ENCODE peak calls at places on chromosomes 2 and 18, in seven cellular contexts. One of them, this sample, is unnamed.
A peak's percentile ranks its signal among the peaks of the same experiment; 100 is the strongest.

GRCh38 chr2:48906640-48907039 is 151.1 kb upstream of the LHCGR start:
- DNase-seq in NCI-H2171 treated with DMSO at 0.1 percent for 48 hours: no peak
- DNase-seq in WTC11: no peak
- DNase-seq in nephron progenitor cell: no peak
- DNase-seq in breast epithelium: no peak
- DNase-seq in fibroblast of gingiva: no peak
- DNase-seq in activated T-cell treated with anti-CD3 and anti-CD28 coated beads, Interleukin-2, amount 50 U/mL, for 72 hours: no peak
- DNase-seq in this sample: no peak

GRCh38 chr2:176960736-176961135 is 251.9 kb upstream of the HNRNPA3 start:
- DNase-seq in fibroblast of gingiva: no peak
- DNase-seq in breast epithelium: no peak
- DNase-seq in WTC11: no peak
- DNase-seq in NCI-H2171 treated with DMSO at 0.1 percent for 48 hours: no peak
- DNase-seq in activated T-cell treated with anti-CD3 and anti-CD28 coated beads, Interleukin-2, amount 50 U/mL, for 72 hours: no peak
- DNase-seq in nephron progenitor cell: peak; percentile 17
- DNase-seq in this sample: no peak

GRCh38 chr18:34329840-34330239 is 105.1 kb upstream of the NOL4 start:
- DNase-seq in breast epithelium: no peak
- DNase-seq in nephron progenitor cell: no peak
- DNase-seq in activated T-cell treated with anti-CD3 and anti-CD28 coated beads, Interleukin-2, amount 50 U/mL, for 72 hours: no peak
- DNase-seq in WTC11: no peak
- DNase-seq in NCI-H2171 treated with DMSO at 0.1 percent for 48 hours: no peak
- DNase-seq in fibroblast of gingiva: no peak
- DNase-seq in this sample: no peak

GRCh38 chr18:48942554-48943261 is 8.1 kb downstream of the SMAD7 start:
- DNase-seq in activated T-cell treated with anti-CD3 and anti-CD28 coated beads, Interleukin-2, amount 50 U/mL, for 72 hours: no peak
- DNase-seq in NCI-H2171 treated with DMSO at 0.1 percent for 48 hours: no peak
- DNase-seq in WTC11: no peak
- DNase-seq in fibroblast of gingiva: peak; percentile 76
- DNase-seq in breast epithelium: no peak
- DNase-seq in nephron progenitor cell: peak; percentile 60
- DNase-seq in this sample: no peak

GRCh38 chr2:24123212-24124002 is at the start of the genes FAM228B and PFN4:
- DNase-seq in NCI-H2171 treated with DMSO at 0.1 percent for 48 hours: peak; percentile 83
- DNase-seq in nephron progenitor cell: peak; percentile 83
- DNase-seq in activated T-cell treated with anti-CD3 and anti-CD28 coated beads, Interleukin-2, amount 50 U/mL, for 72 hours: peak; percentile 85
- DNase-seq in fibroblast of gingiva: peak; percentile 87
- DNase-seq in breast epithelium: peak; percentile 81
- DNase-seq in WTC11: peak; percentile 73
- DNase-seq in this sample: no peak

GRCh38 chr2:67950018-67950417 is 112.8 kb downstream of the C1D start:
- DNase-seq in nephron progenitor cell: no peak
- DNase-seq in WTC11: no peak
- DNase-seq in activated T-cell treated with anti-CD3 and anti-CD28 coated beads, Interleukin-2, amount 50 U/mL, for 72 hours: no peak
- DNase-seq in breast epithelium: no peak
- DNase-seq in fibroblast of gingiva: no peak
- DNase-seq in NCI-H2171 treated with DMSO at 0.1 percent for 48 hours: no peak
- DNase-seq in this sample: no peak

GRCh38 chr2:207467716-207468347 is 61.9 kb upstream of the CREB1 start:
- DNase-seq in WTC11: no peak
- DNase-seq in breast epithelium: no peak
- DNase-seq in activated T-cell treated with anti-CD3 and anti-CD28 coated beads, Interleukin-2, amount 50 U/mL, for 72 hours: no peak
- DNase-seq in fibroblast of gingiva: peak; percentile 57
- DNase-seq in NCI-H2171 treated with DMSO at 0.1 percent for 48 hours: no peak
- DNase-seq in nephron progenitor cell: no peak
- DNase-seq in this sample: no peak

GRCh38 chr2:179572544-179572943 is 288.9 kb downstream of the ZNF385B start:
- DNase-seq in activated T-cell treated with anti-CD3 and anti-CD28 coated beads, Interleukin-2, amount 50 U/mL, for 72 hours: no peak
- DNase-seq in WTC11: no peak
- DNase-seq in nephron progenitor cell: no peak
- DNase-seq in NCI-H2171 treated with DMSO at 0.1 percent for 48 hours: no peak
- DNase-seq in fibroblast of gingiva: no peak
- DNase-seq in breast epithelium: no peak
- DNase-seq in this sample: no peak

GRCh38 chr2:96097441-96097840 is 18.9 kb downstream of the ADRA2B start:
- DNase-seq in breast epithelium: no peak
- DNase-seq in NCI-H2171 treated with DMSO at 0.1 percent for 48 hours: no peak
- DNase-seq in WTC11: no peak
- DNase-seq in fibroblast of gingiva: no peak
- DNase-seq in nephron progenitor cell: no peak
- DNase-seq in activated T-cell treated with anti-CD3 and anti-CD28 coated beads, Interleukin-2, amount 50 U/mL, for 72 hours: no peak
- DNase-seq in this sample: no peak

GRCh38 chr2:16656784-16657391 is 8.7 kb downstream of the CYRIA start:
- DNase-seq in NCI-H2171 treated with DMSO at 0.1 percent for 48 hours: no peak
- DNase-seq in nephron progenitor cell: no peak
- DNase-seq in fibroblast of gingiva: no peak
- DNase-seq in activated T-cell treated with anti-CD3 and anti-CD28 coated beads, Interleukin-2, amount 50 U/mL, for 72 hours: no peak
- DNase-seq in breast epithelium: no peak
- DNase-seq in WTC11: no peak
- DNase-seq in this sample: no peak

This sample was measured in SK-N-MC.